ENCODE peak calls at places on chromosomes 12 and 14, in four cellular contexts. One of them, this sample, is unnamed. For H3K36me3 and H3K4me1, the result is how much of the 10 kb centered on the place peaks cover.

GRCh38 chr12:104747956-104748355 is 210.1 kb downstream of the SLC41A2 start:
- DNase-seq in pancreas: no peak
- DNase-seq in MM.1S: no peak
- DNase-seq in left ventricle myocardium inferior: no peak
- DNase-seq in this sample: no peak

GRCh38 chr12:39103552-39104165 is 198.3 kb upstream of the CPNE8 start:
- DNase-seq in pancreas: no peak
- DNase-seq in MM.1S: peak
- DNase-seq in left ventricle myocardium inferior: no peak
- DNase-seq in this sample: no peak

GRCh38 chr12:49364989-49365388 is 2.3 kb upstream of the SPATS2 start:
- DNase-seq in pancreas: no peak
- DNase-seq in MM.1S: no peak
- DNase-seq in left ventricle myocardium inferior: no peak
- DNase-seq in this sample: peak

GRCh38 chr14:49218436-49219092 is 367.6 kb downstream of the RPS29 start:
- DNase-seq in pancreas: no peak
- DNase-seq in MM.1S: no peak
- DNase-seq in left ventricle myocardium inferior: no peak
- DNase-seq in this sample: no peak

GRCh38 chr12:5884285-5884684 is 60.8 kb downstream of the ANO2 start:
- DNase-seq in pancreas: no peak
- DNase-seq in MM.1S: no peak
- DNase-seq in left ventricle myocardium inferior: no peak
- DNase-seq in this sample: no peak

GRCh38 chr12:111747333-111747732 is 19.4 kb upstream of the ALDH2 start:
- DNase-seq in pancreas: no peak
- DNase-seq in MM.1S: no peak
- DNase-seq in left ventricle myocardium inferior: no peak
- DNase-seq in this sample: no peak

GRCh38 chr14:33435911-33436310 is 497.2 kb downstream of the NPAS3 start:
- DNase-seq in pancreas: no peak
- DNase-seq in MM.1S: no peak
- DNase-seq in left ventricle myocardium inferior: no peak
- DNase-seq in this sample: no peak

GRCh38 chr12:108305520-108305919 is 33.6 kb downstream of the CMKLR1 start:
- DNase-seq in pancreas: peak
- DNase-seq in MM.1S: no peak
- DNase-seq in left ventricle myocardium inferior: peak
- DNase-seq in this sample: peak

GRCh38 chr14:79693935-79694334 is 517.4 kb downstream of the DIO2 start:
- DNase-seq in pancreas: no peak
- DNase-seq in MM.1S: no peak
- DNase-seq in left ventricle myocardium inferior: no peak
- DNase-seq in this sample: no peak

GRCh38 chr14:85934886-85935254 is 404.9 kb downstream of the FLRT2 start:
- DNase-seq in pancreas: no peak
- DNase-seq in MM.1S: peak
- DNase-seq in left ventricle myocardium inferior: no peak
- DNase-seq in this sample: no peak

GRCh38 chr12:123763093-123763492 is 992 bp downstream of the DNAH10 start:
- DNase-seq in pancreas: peak
- DNase-seq in MM.1S: no peak
- DNase-seq in left ventricle myocardium inferior: no peak
- DNase-seq in this sample: no peak

GRCh38 chr12:12975322-12976077 is 23.5 kb upstream of the GPRC5D start:
- DNase-seq in pancreas: no peak
- DNase-seq in MM.1S: peak
- DNase-seq in left ventricle myocardium inferior: no peak
- DNase-seq in this sample: peak

GRCh38 chr12:70469221-70469820 is 103.2 kb downstream of the KCNMB4 start:
- DNase-seq in pancreas: no peak
- DNase-seq in MM.1S: no peak
- DNase-seq in left ventricle myocardium inferior: no peak
- DNase-seq in this sample: no peak

GRCh38 chr12:116384629-116385485 is 107.4 kb upstream of the MED13L start:
- DNase-seq in pancreas: no peak
- DNase-seq in MM.1S: no peak
- DNase-seq in left ventricle myocardium inferior: no peak
- DNase-seq in this sample: no peak

GRCh38 chr14:36229262-36229661 is 52.7 kb upstream of the PTCSC3 start:
- DNase-seq in pancreas: no peak
- DNase-seq in MM.1S: no peak
- DNase-seq in left ventricle myocardium inferior: no peak
- DNase-seq in this sample: no peak

GRCh38 chr12:28346567-28346966 is 156.3 kb downstream of the CCDC91 start:
- DNase-seq in pancreas: no peak
- DNase-seq in MM.1S: no peak
- DNase-seq in left ventricle myocardium inferior: no peak
- DNase-seq in this sample: no peak

GRCh38 chr12:106248849-106249371 is 1.1 kb upstream of the CKAP4 start:
- DNase-seq in pancreas: no peak
- DNase-seq in MM.1S: peak
- DNase-seq in left ventricle myocardium inferior: no peak
- DNase-seq in this sample: no peak

GRCh38 chr12:8420506-8420905 is 35.3 kb upstream of the CLEC6A start:
- DNase-seq in pancreas: no peak
- DNase-seq in MM.1S: no peak
- DNase-seq in left ventricle myocardium inferior: no peak
- DNase-seq in this sample: no peak

GRCh38 chr14:58746261-58746660 is 108.5 kb downstream of the DACT1 start:
- DNase-seq in pancreas: no peak
- DNase-seq in MM.1S: no peak
- DNase-seq in left ventricle myocardium inferior: no peak
- DNase-seq in this sample: no peak

GRCh38 chr12:68237523-68238070 is 12.0 kb upstream of the IL26 start:
- DNase-seq in pancreas: no peak
- DNase-seq in MM.1S: no peak
- DNase-seq in left ventricle myocardium inferior: no peak
- DNase-seq in this sample: no peak

GRCh38 chr14:67241416-67242362 is at the start of gene PALS1:
- DNase-seq in pancreas: peak
- DNase-seq in MM.1S: no peak
- DNase-seq in left ventricle myocardium inferior: no peak
- DNase-seq in this sample: no peak

GRCh38 chr12:82627799-82628198 is 58.9 kb upstream of the TMTC2 start:
- DNase-seq in pancreas: no peak
- DNase-seq in MM.1S: peak
- DNase-seq in left ventricle myocardium inferior: no peak
- DNase-seq in this sample: no peak

GRCh38 chr12:18556081-18556645 is 181.6 kb downstream of the PLCZ1 start:
- DNase-seq in pancreas: no peak
- DNase-seq in MM.1S: no peak
- DNase-seq in left ventricle myocardium inferior: no peak
- DNase-seq in this sample: no peak

GRCh38 chr14:98233656-98234055 is 1038.3 kb downstream of the BCL11B start:
- DNase-seq in pancreas: no peak
- DNase-seq in MM.1S: no peak
- DNase-seq in left ventricle myocardium inferior: no peak
- DNase-seq in this sample: no peak

GRCh38 chr14:83632375-83632774 is 1897.6 kb upstream of the FLRT2 start:
- DNase-seq in pancreas: no peak
- DNase-seq in MM.1S: no peak
- DNase-seq in left ventricle myocardium inferior: no peak
- DNase-seq in this sample: no peak

GRCh38 chr14:71050227-71050823 is 143.1 kb downstream of the PCNX1 start:
- DNase-seq in pancreas: no peak
- DNase-seq in MM.1S: no peak
- DNase-seq in left ventricle myocardium inferior: no peak
- DNase-seq in this sample: no peak

GRCh38 chr12:130041983-130042812 is 120.1 kb upstream of the FZD10 start:
- DNase-seq in pancreas: no peak
- DNase-seq in MM.1S: no peak
- DNase-seq in left ventricle myocardium inferior: no peak
- DNase-seq in this sample: no peak

GRCh38 chr14:81269100-81269978 is 48.6 kb upstream of the GTF2A1 start:
- DNase-seq in pancreas: peak
- DNase-seq in MM.1S: peak
- DNase-seq in left ventricle myocardium inferior: no peak
- DNase-seq in this sample: no peak

GRCh38 chr14:64502476-64503183 is 1.0 kb downstream of the ZBTB25 start:
- DNase-seq in pancreas: peak
- DNase-seq in MM.1S: peak
- DNase-seq in left ventricle myocardium inferior: no peak
- DNase-seq in this sample: no peak

GRCh38 chr14:76780875-76781647 is 19.8 kb downstream of the VASH1 start:
- DNase-seq in pancreas: no peak
- DNase-seq in MM.1S: no peak
- DNase-seq in left ventricle myocardium inferior: no peak
- DNase-seq in this sample: peak

GRCh38 chr12:57759360-57759980 is 4.6 kb downstream of the MARCHF9 start:
- DNase-seq in pancreas: peak
- DNase-seq in MM.1S: peak
- DNase-seq in left ventricle myocardium inferior: no peak
- DNase-seq in this sample: no peak

GRCh38 chr12:53147181-53147580 is 33.3 kb upstream of the ZNF740 start:
- DNase-seq in pancreas: no peak
- DNase-seq in MM.1S: no peak
- DNase-seq in left ventricle myocardium inferior: no peak
- DNase-seq in this sample: no peak

GRCh38 chr14:59252772-59253500 is 64.5 kb downstream of the DAAM1 start:
- DNase-seq in pancreas: no peak
- DNase-seq in MM.1S: no peak
- DNase-seq in left ventricle myocardium inferior: no peak
- DNase-seq in this sample: no peak

GRCh38 chr14:71730471-71730870 is 201.8 kb upstream of the RGS6 start:
- DNase-seq in pancreas: no peak
- DNase-seq in MM.1S: no peak
- DNase-seq in left ventricle myocardium inferior: no peak
- DNase-seq in this sample: no peak

GRCh38 chr14:104563742-104564615 is 15.6 kb upstream of the C14orf180 start:
- DNase-seq in pancreas: peak
- DNase-seq in MM.1S: no peak
- DNase-seq in left ventricle myocardium inferior: peak
- DNase-seq in this sample: no peak

GRCh38 chr12:128971802-128972201 is 118.5 kb downstream of the GLT1D1 start:
- DNase-seq in pancreas: no peak
- DNase-seq in MM.1S: no peak
- DNase-seq in left ventricle myocardium inferior: no peak
- DNase-seq in this sample: no peak

DNA sequence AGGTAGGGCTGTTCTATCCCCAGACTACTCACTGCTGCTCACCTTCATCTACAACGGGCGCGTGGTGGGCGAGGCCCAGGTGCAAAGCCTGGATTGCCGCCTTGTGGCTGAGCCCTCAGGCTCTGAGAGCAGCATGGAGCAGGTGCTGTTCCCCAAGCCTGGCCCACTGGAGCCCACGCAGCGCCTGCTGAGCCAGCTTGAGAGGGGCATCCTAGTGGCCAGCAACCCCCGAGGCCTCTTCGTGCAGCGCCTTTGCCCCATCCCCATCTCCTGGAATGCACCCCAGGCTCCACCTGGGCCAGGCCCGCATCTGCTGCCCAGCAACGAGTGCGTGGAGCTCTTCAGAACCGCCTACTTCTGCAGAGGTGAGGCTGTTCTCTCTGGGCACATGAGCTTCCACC is 3.5 kb downstream of the IRF9 start:
- DNase-seq in pancreas: no peak
- DNase-seq in MM.1S: no peak
- DNase-seq in left ventricle myocardium inferior: no peak
- DNase-seq in this sample: no peak
- H3K36me3 ChIP-seq in pancreas: under half
- H3K36me3 ChIP-seq in MM.1S: under half
- H3K36me3 ChIP-seq in left ventricle myocardium inferior: half or more
- H3K36me3 ChIP-seq in this sample: half or more

DNA sequence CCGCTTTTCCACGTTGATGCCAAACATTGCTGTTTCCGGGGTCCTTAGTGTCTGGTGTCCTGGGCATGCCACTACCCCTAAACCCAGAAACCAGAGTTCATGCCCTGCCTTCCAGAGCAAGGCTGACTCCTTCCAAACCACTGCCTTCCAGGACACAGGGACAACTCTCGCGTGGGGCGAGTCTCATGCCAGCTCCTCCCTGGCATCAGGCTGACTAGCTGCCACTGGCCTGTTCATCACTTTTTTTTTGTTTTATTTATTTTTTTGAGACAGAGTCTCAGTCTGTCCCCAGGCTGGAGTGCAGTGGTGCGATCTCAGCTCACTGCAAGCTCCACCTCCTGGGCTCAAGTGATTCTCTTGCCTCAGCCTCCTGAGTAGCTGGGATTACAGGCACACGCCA is 4.8 kb downstream of the SETD1B start:
- DNase-seq in pancreas: no peak
- DNase-seq in MM.1S: no peak
- DNase-seq in left ventricle myocardium inferior: no peak
- DNase-seq in this sample: no peak
- H3K4me1 ChIP-seq in pancreas: under half
- H3K4me1 ChIP-seq in MM.1S: under half
- H3K4me1 ChIP-seq in left ventricle myocardium inferior: half or more
- H3K4me1 ChIP-seq in this sample: half or more

DNA sequence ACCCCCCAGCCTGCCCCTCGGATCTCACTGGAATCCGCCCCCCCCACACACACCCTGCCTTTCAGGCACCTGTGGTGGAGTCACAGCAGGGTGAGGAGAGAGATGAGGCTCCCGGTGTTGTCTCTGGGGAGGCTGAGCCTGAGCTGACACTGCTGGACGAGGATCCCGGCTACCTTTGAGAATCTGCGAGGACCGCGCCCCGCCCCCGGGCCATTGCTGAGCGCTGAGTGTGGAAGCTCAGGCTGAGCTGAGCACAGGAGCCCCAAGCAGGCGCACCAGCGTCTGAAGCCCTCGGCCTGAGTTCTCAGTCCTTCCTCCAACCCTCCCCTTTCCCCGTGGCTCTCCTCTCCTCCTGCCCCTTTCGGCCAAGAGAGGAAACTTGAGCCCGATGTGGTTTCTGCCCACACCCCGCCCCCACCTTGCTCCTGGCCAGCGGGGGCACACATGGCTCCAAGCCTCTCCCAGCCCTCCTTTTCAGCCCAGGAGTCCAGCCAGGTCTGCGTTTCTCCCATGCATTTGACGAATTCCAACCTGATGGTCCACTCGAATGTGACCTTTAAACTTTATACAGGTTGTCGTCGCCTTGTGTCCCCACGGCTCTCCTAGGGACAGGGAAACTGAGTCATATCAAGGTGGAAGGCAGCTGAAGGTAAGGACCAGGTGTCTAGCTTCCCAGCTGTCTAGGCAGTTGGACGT is at the start of gene NFE2:
- DNase-seq in pancreas: peak
- DNase-seq in MM.1S: peak
- DNase-seq in left ventricle myocardium inferior: peak
- DNase-seq in this sample: peak
- TF ChIP-seq CTCF in pancreas: no peak
- TF ChIP-seq CTCF in MM.1S: no peak
- TF ChIP-seq CTCF in left ventricle myocardium inferior: no peak
- TF ChIP-seq CTCF in this sample: no peak

DNA sequence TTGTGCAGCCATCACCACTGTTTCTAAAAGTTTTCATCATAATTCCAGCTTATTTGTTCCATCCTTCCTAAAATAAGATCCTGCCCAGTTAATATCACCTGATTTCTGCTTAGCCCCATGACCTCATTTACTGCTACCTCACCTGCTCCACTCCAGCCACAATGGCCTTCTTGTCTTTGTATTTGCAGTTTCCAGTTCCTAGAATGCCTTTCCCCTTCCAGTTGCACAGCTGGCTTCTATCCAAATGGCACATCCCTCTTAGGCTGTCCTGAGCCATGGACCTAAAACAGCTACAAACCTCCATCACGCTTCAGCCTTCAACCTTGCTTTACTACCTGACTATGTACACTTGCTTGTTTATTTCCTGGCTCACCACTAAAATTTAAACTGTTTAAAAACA is 6.5 kb upstream of the LGMN start:
- DNase-seq in pancreas: no peak
- DNase-seq in MM.1S: no peak
- DNase-seq in left ventricle myocardium inferior: no peak
- DNase-seq in this sample: no peak
- H3K36me3 ChIP-seq in pancreas: under half
- H3K36me3 ChIP-seq in MM.1S: under half
- H3K36me3 ChIP-seq in left ventricle myocardium inferior: under half
- H3K36me3 ChIP-seq in this sample: under half

This sample was measured in tibial artery.